ENCODE peak calls at places on chromosome 20, in six cellular contexts. R, N, Q, J, K and U are unnamed samples.

GRCh38 chr20:23320317-23320716 is 30.3 kb upstream of the NXT1 start:
- DNase-seq in J (no peak), R (peak; percentile 33), Q (no peak), K (no peak), N (no peak), U (no peak)

GRCh38 chr20:21323640-21324039 is 20.5 kb downstream of the XRN2 start:
- DNase-seq in K (no peak), J (no peak), N (no peak), R (peak; percentile 52), Q (peak; percentile 15), U (no peak)

GRCh38 chr20:54199721-54200176 is 8.1 kb upstream of the PFDN4 start:
- DNase-seq in K (peak; percentile 67), N (peak; percentile 70), J (peak; percentile 70), R (peak; percentile 79), Q (peak; percentile 85), U (peak; percentile 40)

GRCh38 chr20:52992632-52993031 is 20.5 kb downstream of the TSHZ2 start:
- DNase-seq in Q (no peak), N (no peak), K (no peak), R (no peak), J (no peak), U (no peak)

GRCh38 chr20:52972965-52973819 is 1.0 kb downstream of the TSHZ2 start:
- DNase-seq in R (no peak), J (peak; percentile 69), Q (no peak), N (no peak), K (peak; percentile 38), U (peak; percentile 9)

GRCh38 chr20:52219441-52219840 is 27.9 kb upstream of the ZFP64 start:
- DNase-seq in R (peak; percentile 22), K (no peak), J (no peak), N (no peak), Q (no peak), U (no peak)

GRCh38 chr20:38112249-38112942 is 52.7 kb downstream of the TGM2 start:
- DNase-seq in Q (no peak), J (no peak), K (no peak), N (no peak), R (no peak), U (no peak)

GRCh38 chr20:53857723-53858236 is 212.6 kb downstream of the BCAS1 start:
- DNase-seq in R (no peak), Q (peak; percentile 76), N (no peak), J (peak; percentile 39), K (no peak), U (no peak)

GRCh38 chr20:10079964-10080363 is 45.2 kb downstream of the ANKEF1 start:
- DNase-seq in N (no peak), K (no peak), J (no peak), Q (no peak), R (peak; percentile 39), U (no peak)

GRCh38 chr20:38221041-38221589 is 39.4 kb downstream of the KIAA1755 start:
- DNase-seq in R (peak; percentile 77), N (peak; percentile 41), J (peak; percentile 85), K (peak; percentile 63), Q (peak; percentile 61), U (peak; percentile 32)

GRCh38 chr20:52524865-52525264 is 333.3 kb upstream of the ZFP64 start:
- DNase-seq in N (no peak), K (no peak), J (no peak), R (no peak), Q (no peak), U (no peak)

GRCh38 chr20:38935285-38935684 is 9.1 kb downstream of the FAM83D start:
- DNase-seq in K (no peak), J (no peak), Q (no peak), R (no peak), N (no peak), U (no peak)

GRCh38 chr20:58715709-58716475 is 23.3 kb downstream of the NPEPL1 start:
- DNase-seq in J (no peak), N (no peak), K (no peak), Q (no peak), R (no peak), U (no peak)

GRCh38 chr20:22797103-22797502 is 212.7 kb upstream of the FOXA2 start:
- DNase-seq in N (no peak), K (no peak), R (no peak), Q (no peak), J (no peak), U (no peak)

GRCh38 chr20:62694868-62695267 is 13.8 kb upstream of the NTSR1 start:
- DNase-seq in K (no peak), J (no peak), Q (no peak), N (no peak), R (no peak), U (no peak)

GRCh38 chr20:51456511-51457280 is 85.8 kb downstream of the NFATC2 start:
- DNase-seq in J (peak; percentile 91), Q (peak; percentile 89), N (no peak), R (peak; percentile 60), K (peak; percentile 96), U (no peak)

GRCh38 chr20:24953204-24953565 is 4.1 kb downstream of the CST7 start:
- DNase-seq in K (no peak), R (no peak), J (no peak), Q (no peak), N (no peak), U (no peak)

GRCh38 chr20:4227085-4227821 is 211.9 kb upstream of the RNF24 start:
- DNase-seq in R (peak; percentile 74), K (no peak), N (no peak), Q (no peak), J (no peak), U (no peak)

GRCh38 chr20:45910670-45911485 is 1.1 kb downstream of the PLTP start:
- DNase-seq in N (peak; percentile 99), K (peak; percentile 100), R (peak; percentile 100), Q (peak; percentile 97), J (peak; percentile 99), U (peak; percentile 97)

GRCh38 chr20:50210066-50210619 is 19.5 kb downstream of the CEBPB start:
- DNase-seq in R (no peak), Q (no peak), K (no peak), N (no peak), J (no peak), U (no peak)

GRCh38 chr20:22572023-22572422 is 12.3 kb downstream of the FOXA2 start:
- DNase-seq in K (no peak), N (no peak), J (no peak), Q (no peak), R (no peak), U (no peak)

GRCh38 chr20:43726811-43727338 is at the start of gene GTSF1L:
- DNase-seq in K (no peak), Q (no peak), N (no peak), R (no peak), J (no peak), U (no peak)

GRCh38 chr20:6908673-6909072 is 141.2 kb downstream of the BMP2 start:
- DNase-seq in N (peak; percentile 36), R (no peak), J (no peak), K (no peak), Q (no peak), U (no peak)

GRCh38 chr20:53695797-53696527 is 102.3 kb upstream of the ZNF217 start:
- DNase-seq in K (no peak), J (no peak), Q (no peak), R (peak; percentile 22), N (no peak), U (no peak)

GRCh38 chr20:53773792-53774371 is 180.2 kb upstream of the ZNF217 start:
- DNase-seq in Q (no peak), N (no peak), J (no peak), R (peak; percentile 47), K (no peak), U (no peak)

GRCh38 chr20:37364927-37365272 is 19.0 kb downstream of the SRC start:
- DNase-seq in Q (no peak), R (no peak), J (no peak), K (no peak), N (no peak), U (no peak)

GRCh38 chr20:3687655-3688054 is 5.8 kb upstream of the ADAM33 start:
- DNase-seq in J (no peak), R (peak; percentile 45), K (peak; percentile 77), Q (no peak), N (no peak), U (no peak)

GRCh38 chr20:44083220-44083933 is 103.6 kb downstream of the JPH2 start:
- DNase-seq in K (no peak), R (no peak), N (no peak), J (no peak), Q (no peak), U (no peak)

GRCh38 chr20:50356522-50356880 is 153.7 kb upstream of the PTPN1 start:
- DNase-seq in R (no peak), Q (no peak), N (no peak), K (no peak), J (no peak), U (no peak)

GRCh38 chr20:64037498-64038213 is 1.7 kb downstream of the C20orf204 start:
- DNase-seq in R (no peak), Q (no peak), K (no peak), N (no peak), J (no peak), U (peak; percentile 34)

GRCh38 chr20:44746367-44747165 is 901 bp downstream of the KCNK15 start:
- DNase-seq in N (no peak), K (no peak), R (peak; percentile 48), J (no peak), Q (no peak), U (no peak)

GRCh38 chr20:45781391-45781931 is 10.2 kb downstream of the WFDC3 start:
- DNase-seq in N (no peak), J (no peak), Q (peak; percentile 18), K (no peak), R (no peak), U (no peak)

GRCh38 chr20:34708621-34709043 is 4.5 kb downstream of the TP53INP2 start:
- DNase-seq in K (peak; percentile 60), R (peak; percentile 59), N (no peak), J (peak; percentile 47), Q (peak; percentile 72), U (peak; percentile 39)
- H3K27ac ChIP-seq in K (peak overlapping the region; percentile 93), R (peak overlapping the region; percentile 84), N (no peak overlapping the region), J (no peak overlapping the region), Q (peak overlapping the region; percentile 87), U (peak overlapping the region; percentile 88)

GRCh38 chr20:19940945-19941590 is 76.1 kb upstream of the NAA20 start:
- DNase-seq in J (no peak), N (no peak), Q (no peak), R (no peak), K (no peak), U (no peak)
- H3K4me1 ChIP-seq in J (peaks cover 25% of the 10 kb centered on the region), N (no peaks in the 10 kb centered on the region), Q (peaks cover 24% of the 10 kb centered on the region), R (no peaks in the 10 kb centered on the region), K (no peaks in the 10 kb centered on the region), U (peaks cover 3% of the 10 kb centered on the region)

GRCh38 chr20:60820918-60821317 is 431.1 kb upstream of the CDH4 start:
- DNase-seq in R (no peak), N (no peak), Q (no peak), J (no peak), K (no peak), U (no peak)
- H3K9me3 ChIP-seq in R (no peaks in the 10 kb centered on the region), N (no peaks in the 10 kb centered on the region), Q (no peaks in the 10 kb centered on the region), J (no peaks in the 10 kb centered on the region), K (no peaks in the 10 kb centered on the region), U (no peaks in the 10 kb centered on the region)

GRCh38 chr20:35766843-35767242 is 5.0 kb upstream of the PHF20 start:
- DNase-seq in K (no peak), R (no peak), J (no peak), Q (no peak), N (no peak), U (no peak)
- H3K27ac ChIP-seq in K (peak overlapping the region; percentile 96), R (no peak overlapping the region), J (no peak overlapping the region), Q (peak overlapping the region; percentile 92), N (no peak overlapping the region), U (peak overlapping the region; percentile 95)